ENCODE peak calls at places on chromosomes 12 and 14, in four cellular contexts. T, M, D and W are unnamed samples.

GRCh38 chr14:22819191-22819988 is 4.2 kb upstream of the SLC7A7 start:
- DNase-seq in T (peak), M (peak), D (no peak), W (peak)

GRCh38 chr12:116406529-116406928 is 129.0 kb upstream of the MED13L start:
- DNase-seq in T (peak), M (peak), D (no peak), W (peak)

GRCh38 chr12:110744176-110744575 is 1.5 kb upstream of the PPP1CC start:
- DNase-seq in T (no peak), M (no peak), D (no peak), W (peak)

GRCh38 chr14:101595349-101595748 is 34.1 kb downstream of the DIO3 start:
- DNase-seq in T (no peak), M (no peak), D (no peak), W (no peak)

GRCh38 chr12:68094195-68094594 is 65.3 kb downstream of the IFNG start:
- DNase-seq in T (no peak), M (no peak), D (no peak), W (no peak)

GRCh38 chr12:49706351-49707126 is 666 bp downstream of the FMNL3 start:
- DNase-seq in T (peak), M (peak), D (peak), W (peak)

GRCh38 chr12:106299193-106299794 is 3.2 kb upstream of the TCP11L2 start:
- DNase-seq in T (peak), M (no peak), D (no peak), W (no peak)

GRCh38 chr12:26823391-26823790 is 9.6 kb downstream of the ITPR2 start:
- DNase-seq in T (no peak), M (no peak), D (no peak), W (no peak)

GRCh38 chr12:131941116-131941986 is 8.4 kb upstream of the EP400 start:
- DNase-seq in T (no peak), M (peak), D (no peak), W (no peak)

GRCh38 chr12:125403145-125403789 is 338.0 kb downstream of the AACS start:
- DNase-seq in T (no peak), M (no peak), D (no peak), W (no peak)

GRCh38 chr12:107458163-107458562 is 227.4 kb upstream of the PWP1 start:
- DNase-seq in T (no peak), M (peak), D (no peak), W (no peak)